ENCODE peak calls at places on chromosomes 7 and 10, in four cellular contexts. I, Y, R and V are unnamed samples.

GRCh38 chr7:45685619-45686240 is 111.6 kb downstream of the ADCY1 start:
- DNase-seq in I (no peak), Y (peak), R (no peak), V (no peak)

GRCh38 chr7:151754142-151754590 is 122.7 kb downstream of the PRKAG2 start:
- DNase-seq in I (peak), Y (peak), R (peak), V (peak)

GRCh38 chr10:113644185-113645120 is 19.4 kb downstream of the NRAP start:
- DNase-seq in I (peak), Y (peak), R (no peak), V (no peak)

GRCh38 chr10:1185911-1186692 is 129.9 kb downstream of the WDR37 start:
- DNase-seq in I (no peak), Y (no peak), R (no peak), V (no peak)

GRCh38 chr10:31345886-31346285 is 26.9 kb downstream of the ZEB1 start:
- DNase-seq in I (no peak), Y (no peak), R (no peak), V (no peak)

GRCh38 chr7:138289864-138290263 is 170.2 kb upstream of the TRIM24 start:
- DNase-seq in I (no peak), Y (no peak), R (no peak), V (no peak)

GRCh38 chr10:22779331-22780019 is 65.1 kb upstream of the PIP4K2A start:
- DNase-seq in I (no peak), Y (no peak), R (no peak), V (no peak)

GRCh38 chr7:80604436-80604835 is 34.0 kb upstream of the CD36 start:
- DNase-seq in I (no peak), Y (no peak), R (no peak), V (no peak)

GRCh38 chr7:68964060-68964459 is 634.2 kb upstream of the AUTS2 start:
- DNase-seq in I (peak), Y (no peak), R (no peak), V (no peak)

GRCh38 chr7:122438001-122438400 is 133.5 kb upstream of the FEZF1 start:
- DNase-seq in I (no peak), Y (no peak), R (no peak), V (no peak)

GRCh38 chr10:17273403-17273802 is 45.4 kb downstream of the VIM start:
- DNase-seq in I (peak), Y (no peak), R (no peak), V (no peak)

GRCh38 chr10:80473692-80474596 is 19.8 kb downstream of the TSPAN14 start:
- DNase-seq in I (peak), Y (no peak), R (no peak), V (no peak)

GRCh38 chr10:29811751-29812427 is 177.1 kb upstream of the SVIL start:
- DNase-seq in I (peak), Y (peak), R (peak), V (peak)

GRCh38 chr10:35425596-35425995 is 89.3 kb downstream of the CCNY start:
- DNase-seq in I (peak), Y (no peak), R (no peak), V (no peak)
- TF ChIP-seq CTCF in I (peak), Y (no peak), R (no peak), V (no peak)

DNA sequence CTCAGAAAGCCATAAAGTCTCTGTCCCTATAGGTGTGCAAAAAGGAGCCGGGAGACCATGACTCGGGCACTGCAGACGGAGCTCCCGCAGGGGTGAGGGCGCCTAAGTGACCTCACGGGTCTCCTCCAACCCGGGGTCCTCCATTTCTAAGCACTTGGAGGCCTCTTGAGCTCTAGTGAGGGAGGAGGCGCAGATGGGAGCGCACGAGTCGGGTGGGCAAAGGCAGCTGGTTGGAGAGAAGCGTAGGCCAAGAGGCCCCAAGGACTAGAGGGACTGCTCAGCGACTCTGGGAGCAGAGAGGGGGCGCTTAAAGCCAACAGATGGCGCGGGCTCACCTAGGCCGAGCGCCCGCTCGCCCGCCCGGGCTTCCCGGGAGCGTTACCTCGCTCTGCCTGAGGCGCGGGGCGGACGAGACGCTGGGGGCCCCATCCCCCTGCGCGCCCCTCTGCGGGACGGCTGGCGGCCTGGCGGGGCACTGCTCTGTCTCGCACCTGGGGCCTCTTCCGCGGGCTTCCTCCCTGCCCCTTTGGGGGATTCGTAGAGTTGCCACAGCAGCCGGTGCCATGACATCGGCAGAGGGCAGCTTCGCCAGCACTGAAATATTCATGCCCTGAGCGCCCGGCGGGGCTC is 521 bp upstream of the CDH23 start:
- DNase-seq in I (peak), Y (no peak), R (no peak), V (no peak)
- TF ChIP-seq CTCF in I (peak), Y (no peak), R (peak), V (peak)

GRCh38 chr7:26141077-26141476 is 10.9 kb upstream of the NFE2L3 start:
- DNase-seq in I (no peak), Y (no peak), R (no peak), V (no peak)
- TF ChIP-seq CTCF in I (no peak), Y (no peak), R (no peak), V (no peak)

GRCh38 chr7:70719120-70719519 is 412.8 kb upstream of the GALNT17 start:
- DNase-seq in I (no peak), Y (no peak), R (no peak), V (no peak)

GRCh38 chr7:70717553-70718248 is 414.2 kb upstream of the GALNT17 start:
- DNase-seq in I (no peak), Y (no peak), R (no peak), V (no peak)

GRCh38 chr7:70721500-70721899 is 410.4 kb upstream of the GALNT17 start:
- DNase-seq in I (no peak), Y (no peak), R (no peak), V (no peak)

GRCh38 chr7:70723339-70723738 is 408.6 kb upstream of the GALNT17 start:
- DNase-seq in I (no peak), Y (no peak), R (no peak), V (no peak)

GRCh38 chr7:70720191-70720873 is 411.6 kb upstream of the GALNT17 start:
- DNase-seq in I (no peak), Y (no peak), R (no peak), V (no peak)
- TF ChIP-seq CTCF in I (peak), Y (no peak), R (no peak), V (no peak)

GRCh38 chr7:9091282-9091681 is 657.9 kb downstream of the NXPH1 start:
- DNase-seq in I (no peak), Y (no peak), R (no peak), V (no peak)
- TF ChIP-seq CTCF in I (no peak), Y (no peak), R (peak), V (no peak)

GRCh38 chr10:48459270-48460147 is 145.4 kb downstream of the ARHGAP22 start:
- DNase-seq in I (no peak), Y (peak), R (no peak), V (peak)
- TF ChIP-seq CTCF in I (no peak), Y (no peak), R (no peak), V (no peak)

GRCh38 chr10:68981074-68981473 is 7.5 kb upstream of the KIFBP start:
- DNase-seq in I (peak), Y (no peak), R (no peak), V (no peak)
- TF ChIP-seq CTCF in I (peak), Y (no peak), R (peak), V (no peak)

DNA sequence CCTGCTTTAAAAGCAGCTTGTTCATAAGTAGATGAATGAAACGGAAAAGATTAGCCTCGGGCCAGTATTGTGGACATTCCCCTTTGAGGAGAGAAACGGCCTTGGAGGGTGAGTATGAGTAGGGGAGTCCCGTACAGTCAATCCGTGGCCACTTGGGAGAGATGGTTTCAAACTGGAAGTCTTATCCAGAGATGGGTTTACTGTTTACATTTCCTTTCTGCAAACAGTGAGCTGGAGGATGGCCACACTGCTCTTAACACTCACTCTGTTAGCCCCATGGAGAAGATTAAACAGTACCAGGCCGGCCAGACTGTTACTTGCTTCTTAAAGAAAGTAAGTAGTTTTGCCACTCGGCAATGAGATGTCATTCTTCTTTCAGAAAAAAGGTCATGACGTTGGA is 20.3 kb downstream of the CALHM2 start:
- DNase-seq in I (no peak), Y (no peak), R (no peak), V (no peak)
- TF ChIP-seq CTCF in I (no peak), Y (no peak), R (no peak), V (no peak)

GRCh38 chr10:128632694-128633093 is 506.5 kb upstream of the MKI67 start:
- DNase-seq in I (no peak), Y (no peak), R (no peak), V (no peak)

GRCh38 chr10:128631801-128632241 is 505.6 kb upstream of the MKI67 start:
- DNase-seq in I (peak), Y (no peak), R (no peak), V (no peak)

GRCh38 chr10:128630787-128631252 is 504.6 kb upstream of the MKI67 start:
- DNase-seq in I (no peak), Y (no peak), R (no peak), V (no peak)

GRCh38 chr10:128629111-128630096 is 503.2 kb upstream of the MKI67 start:
- DNase-seq in I (no peak), Y (no peak), R (peak), V (no peak)

DNA sequence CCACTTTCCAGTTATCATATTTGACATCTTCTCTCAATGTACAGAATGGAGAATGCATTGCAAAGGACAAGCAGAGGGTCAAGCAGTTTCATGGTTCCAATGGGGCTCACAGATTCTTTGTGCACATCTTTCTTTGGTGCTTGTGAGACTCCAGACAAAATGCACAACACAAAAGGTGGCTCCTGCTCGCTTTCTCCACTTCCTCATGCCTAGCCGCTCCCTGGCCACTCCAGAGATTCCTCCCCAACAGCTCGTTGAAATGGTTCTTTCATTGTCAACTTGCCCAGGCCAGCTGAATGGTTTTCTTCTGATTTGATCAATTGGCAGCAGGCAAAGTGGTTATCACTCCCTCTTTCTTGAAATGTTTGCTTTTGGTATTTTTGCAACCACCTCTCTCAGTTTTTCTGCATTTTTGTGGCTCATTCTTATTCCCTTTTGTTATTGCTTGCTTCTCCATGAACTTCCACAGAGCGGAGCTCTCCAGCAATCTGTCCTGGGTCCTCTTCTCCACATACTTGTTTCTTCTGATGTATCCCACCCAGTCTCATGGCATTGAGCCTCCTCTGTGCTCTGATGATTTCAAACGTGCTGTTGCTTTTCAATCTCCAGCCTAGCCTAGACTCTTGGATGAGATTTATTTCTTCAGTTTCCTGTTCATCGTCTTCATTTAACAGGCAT is 507.8 kb upstream of the MKI67 start:
- DNase-seq in I (no peak), Y (no peak), R (no peak), V (no peak)
- TF ChIP-seq CTCF in I (no peak), Y (peak), R (peak), V (no peak)